ENCODE peak calls at places on chromosomes 1 and 21, in eight cellular contexts. Y, J, K, X, C, B, M and A are unnamed samples.

GRCh38 chr1:116983112-116983511 is 18.4 kb upstream of the CD101 start:
- DNase-seq in Y (no peak), J (no peak), K (no peak), X (no peak), C (no peak), B (no peak), M (no peak), A (no peak)

GRCh38 chr1:24294228-24294672 is 24.9 kb upstream of the GRHL3 start:
- DNase-seq in Y (peak), J (peak), K (no peak), X (no peak), C (peak), B (peak), M (no peak), A (no peak)

GRCh38 chr1:7560128-7560527 is 211.0 kb upstream of the VAMP3 start:
- DNase-seq in Y (no peak), J (no peak), K (no peak), X (no peak), C (no peak), B (no peak), M (no peak), A (no peak)

GRCh38 chr1:80047791-80048190 is 1041.3 kb upstream of the ADGRL4 start:
- DNase-seq in Y (peak), J (no peak), K (no peak), X (no peak), C (no peak), B (no peak), M (no peak), A (no peak)

GRCh38 chr21:38095220-38095619 is 161.6 kb upstream of the KCNJ15 start:
- DNase-seq in Y (peak), J (no peak), K (no peak), X (no peak), C (no peak), B (no peak), M (no peak), A (no peak)

GRCh38 chr1:86429122-86429725 is 5.3 kb downstream of the CLCA2 start:
- DNase-seq in Y (no peak), J (no peak), K (no peak), X (no peak), C (no peak), B (peak), M (no peak), A (no peak)

GRCh38 chr1:46133181-46133658 is 791 bp upstream of the PIK3R3 start:
- DNase-seq in Y (no peak), J (no peak), K (no peak), X (peak), C (no peak), B (no peak), M (no peak), A (peak)

GRCh38 chr1:224493269-224493668 is 58.7 kb upstream of the WDR26 start:
- DNase-seq in Y (peak), J (no peak), K (no peak), X (no peak), C (no peak), B (no peak), M (no peak), A (no peak)

GRCh38 chr21:45401916-45402900 is 2.8 kb upstream of the COL18A1 start:
- DNase-seq in Y (no peak), J (no peak), K (no peak), X (peak), C (no peak), B (no peak), M (peak), A (no peak)

GRCh38 chr1:76074321-76075187 is at the start of gene ST6GALNAC3:
- DNase-seq in Y (peak), J (no peak), K (peak), X (peak), C (no peak), B (peak), M (peak), A (peak)

GRCh38 chr1:182279302-182279701 is 112.3 kb downstream of the GLUL start:
- DNase-seq in Y (no peak), J (no peak), K (no peak), X (no peak), C (no peak), B (no peak), M (no peak), A (no peak)

GRCh38 chr1:190479537-190479936 is 1.9 kb upstream of the BRINP3 start:
- DNase-seq in Y (no peak), J (no peak), K (no peak), X (no peak), C (no peak), B (no peak), M (no peak), A (no peak)

GRCh38 chr1:20786310-20787099 is 602 bp downstream of the HP1BP3 start:
- DNase-seq in Y (peak), J (peak), K (peak), X (peak), C (peak), B (peak), M (peak), A (peak)
- TF ChIP-seq CTCF in Y (no peak), J (no peak), K (no peak), X (no peak), C (no peak), B (no peak), M (no peak), A (no peak)

GRCh38 chr21:18265955-18266354 is 21.3 kb downstream of the CHODL start:
- DNase-seq in Y (no peak), J (no peak), K (no peak), X (no peak), C (no peak), B (no peak), M (no peak), A (no peak)
- TF ChIP-seq CTCF in Y (no peak), J (no peak), K (no peak), X (no peak), C (no peak), B (no peak), M (no peak), A (no peak)

GRCh38 chr1:58204284-58204683 is 342.2 kb downstream of the OMA1 start:
- DNase-seq in Y (no peak), J (no peak), K (no peak), X (no peak), C (no peak), B (no peak), M (no peak), A (no peak)
- TF ChIP-seq CTCF in Y (peak), J (peak), K (no peak), X (no peak), C (no peak), B (peak), M (no peak), A (no peak)

GRCh38 chr1:178096421-178096820 is 2.5 kb downstream of the RASAL2 start:
- DNase-seq in Y (no peak), J (no peak), K (no peak), X (no peak), C (no peak), B (no peak), M (no peak), A (no peak)

GRCh38 chr1:178091986-178092745 is 1.7 kb upstream of the RASAL2 start:
- DNase-seq in Y (peak), J (peak), K (no peak), X (no peak), C (peak), B (peak), M (no peak), A (no peak)

GRCh38 chr1:178094752-178095645 is 1.1 kb downstream of the RASAL2 start:
- DNase-seq in Y (peak), J (peak), K (no peak), X (no peak), C (no peak), B (peak), M (no peak), A (no peak)

GRCh38 chr1:178093958-178094751 is at the start of gene RASAL2:
- DNase-seq in Y (peak), J (no peak), K (no peak), X (peak), C (no peak), B (peak), M (peak), A (no peak)

DNA sequence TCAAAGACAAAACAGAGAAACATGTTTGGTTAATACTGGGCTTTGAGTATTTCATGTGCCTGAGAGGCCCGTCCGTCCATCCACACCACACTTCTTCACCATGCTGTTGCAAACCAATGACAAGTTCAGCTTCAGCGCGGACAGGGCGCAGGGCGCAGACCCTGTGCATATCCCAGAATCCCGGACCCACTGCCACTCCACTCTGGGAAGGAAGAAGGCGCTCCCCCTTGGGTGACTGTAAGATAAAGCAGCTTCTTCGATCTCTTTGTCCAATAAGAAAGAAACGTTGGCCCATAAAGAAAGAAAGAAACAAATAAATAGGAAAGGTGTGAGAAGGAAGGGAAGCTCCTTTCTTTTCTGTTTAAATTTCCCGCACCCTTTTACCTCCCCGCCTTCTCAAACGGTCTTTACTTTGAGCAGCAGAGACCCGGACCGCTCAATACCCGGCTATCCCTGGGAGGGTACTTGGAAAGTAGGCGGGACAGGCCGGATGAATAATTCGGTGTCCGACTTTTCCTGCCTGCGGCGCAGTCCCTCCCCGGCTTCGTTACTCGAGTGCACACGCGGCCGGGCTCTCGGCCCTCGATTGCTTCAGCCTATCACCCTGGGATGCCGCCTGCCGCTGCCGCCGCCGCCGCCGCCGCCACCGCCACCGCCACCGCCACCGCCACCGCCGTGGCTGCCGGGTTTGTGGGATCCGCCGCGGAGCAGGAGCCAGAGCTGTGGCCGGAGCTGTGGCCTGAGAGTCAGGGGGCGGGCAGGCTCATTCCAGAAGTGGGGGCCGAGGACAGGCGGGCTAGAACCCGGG is 550 bp upstream of the RASAL2 start:
- DNase-seq in Y (peak), J (peak), K (peak), X (peak), C (peak), B (peak), M (peak), A (peak)
- TF ChIP-seq CTCF in Y (peak), J (no peak), K (no peak), X (no peak), C (no peak), B (peak), M (no peak), A (no peak)